ENCODE peak calls at places on chromosome 9, in six cellular contexts. Z, M, L, G, X and R are unnamed samples.

GRCh38 chr9:80030801-80031200 is 459.0 kb downstream of the TLE4 start:
- DNase-seq in M (no peak), Z (no peak), L (no peak), G (peak; percentile 3), X (no peak), R (no peak)

GRCh38 chr9:1125741-1126140 is 75.6 kb downstream of the DMRT2 start:
- DNase-seq in L (no peak), M (no peak), G (no peak), X (no peak), Z (no peak), R (no peak)

GRCh38 chr9:85600675-85601263 is 141.0 kb downstream of the AGTPBP1 start:
- DNase-seq in G (no peak), X (no peak), Z (peak; percentile 59), M (peak; percentile 17), L (no peak), R (peak; percentile 32)

GRCh38 chr9:107481035-107481434 is 8.5 kb downstream of the KLF4 start:
- DNase-seq in G (no peak), X (no peak), M (no peak), Z (no peak), L (no peak), R (no peak)

GRCh38 chr9:128056887-128057723 is 10.0 kb downstream of the NAIF1 start:
- DNase-seq in Z (no peak), M (no peak), X (no peak), G (no peak), L (no peak), R (no peak)

GRCh38 chr9:21873540-21874221 is 71.2 kb downstream of the MTAP start:
- DNase-seq in G (no peak), Z (no peak), X (no peak), L (no peak), M (no peak), R (peak; percentile 67)

GRCh38 chr9:112380102-112380581 is at the start of gene HSDL2:
- DNase-seq in G (peak; percentile 26), L (no peak), X (no peak), Z (no peak), M (no peak), R (peak; percentile 37)

GRCh38 chr9:86836797-86837196 is 110.5 kb downstream of the GAS1 start:
- DNase-seq in G (no peak), L (no peak), X (no peak), M (no peak), Z (no peak), R (no peak)

GRCh38 chr9:100108572-100108971 is 9.5 kb downstream of the INVS start:
- DNase-seq in L (no peak), X (no peak), G (no peak), Z (no peak), M (no peak), R (peak; percentile 16)